ENCODE peak calls at places on chromosomes 16 and 17, in six cellular contexts. One of them, this sample, is unnamed.
A peak's percentile ranks its signal among the peaks of the same experiment; 100 is the strongest.

GRCh38 chr16:86096850-86097249 is 197.9 kb downstream of the IRF8 start:
- DNase-seq in dorsolateral prefrontal cortex: no peak
- DNase-seq in hepatocyte: no peak
- DNase-seq in right cardiac atrium: no peak
- DNase-seq in neuronal stem cell: no peak
- DNase-seq in transverse colon: no peak
- DNase-seq in this sample: no peak

GRCh38 chr16:48231675-48232214 is 12.4 kb upstream of the LONP2 start:
- DNase-seq in dorsolateral prefrontal cortex: no peak
- DNase-seq in hepatocyte: peak; percentile 46
- DNase-seq in transverse colon: peak; percentile 30
- DNase-seq in right cardiac atrium: peak; percentile 50
- DNase-seq in neuronal stem cell: peak; percentile 17
- DNase-seq in this sample: peak; percentile 2

GRCh38 chr16:60419859-60420258 is 1616.4 kb downstream of the CDH8 start:
- DNase-seq in hepatocyte: no peak
- DNase-seq in right cardiac atrium: no peak
- DNase-seq in transverse colon: no peak
- DNase-seq in dorsolateral prefrontal cortex: no peak
- DNase-seq in neuronal stem cell: no peak
- DNase-seq in this sample: no peak

GRCh38 chr16:64196444-64196843 is 925.4 kb downstream of the CDH11 start:
- DNase-seq in dorsolateral prefrontal cortex: no peak
- DNase-seq in hepatocyte: no peak
- DNase-seq in transverse colon: no peak
- DNase-seq in right cardiac atrium: no peak
- DNase-seq in neuronal stem cell: no peak
- DNase-seq in this sample: peak; percentile 16

GRCh38 chr17:44906010-44906646 is 6.9 kb upstream of the EFTUD2 start:
- DNase-seq in right cardiac atrium: peak; percentile 15
- DNase-seq in transverse colon: no peak
- DNase-seq in dorsolateral prefrontal cortex: no peak
- DNase-seq in hepatocyte: no peak
- DNase-seq in neuronal stem cell: no peak
- DNase-seq in this sample: peak; percentile 73

GRCh38 chr16:77043076-77043475 is 147.9 kb upstream of the MON1B start:
- DNase-seq in right cardiac atrium: no peak
- DNase-seq in hepatocyte: no peak
- DNase-seq in dorsolateral prefrontal cortex: no peak
- DNase-seq in neuronal stem cell: no peak
- DNase-seq in transverse colon: no peak
- DNase-seq in this sample: no peak

GRCh38 chr16:48523415-48524204 is 86.4 kb downstream of the N4BP1 start:
- DNase-seq in transverse colon: no peak
- DNase-seq in neuronal stem cell: no peak
- DNase-seq in right cardiac atrium: no peak
- DNase-seq in hepatocyte: no peak
- DNase-seq in dorsolateral prefrontal cortex: no peak
- DNase-seq in this sample: no peak

GRCh38 chr17:47684535-47685193 is 9.3 kb upstream of the TBKBP1 start:
- DNase-seq in neuronal stem cell: no peak
- DNase-seq in hepatocyte: no peak
- DNase-seq in transverse colon: no peak
- DNase-seq in dorsolateral prefrontal cortex: no peak
- DNase-seq in right cardiac atrium: no peak
- DNase-seq in this sample: no peak

GRCh38 chr17:30323262-30323894 is 10.5 kb downstream of the TMIGD1 start:
- DNase-seq in right cardiac atrium: no peak
- DNase-seq in transverse colon: peak; percentile 22
- DNase-seq in neuronal stem cell: no peak
- DNase-seq in dorsolateral prefrontal cortex: no peak
- DNase-seq in hepatocyte: no peak
- DNase-seq in this sample: no peak

GRCh38 chr16:29857133-29857760 is 5.8 kb downstream of the CDIPT start:
- DNase-seq in transverse colon: no peak
- DNase-seq in dorsolateral prefrontal cortex: peak; percentile 49
- DNase-seq in right cardiac atrium: no peak
- DNase-seq in neuronal stem cell: no peak
- DNase-seq in hepatocyte: no peak
- DNase-seq in this sample: no peak

GRCh38 chr16:7209598-7209997 is 123.0 kb upstream of the RBFOX1 start:
- DNase-seq in dorsolateral prefrontal cortex: no peak
- DNase-seq in right cardiac atrium: no peak
- DNase-seq in neuronal stem cell: no peak
- DNase-seq in hepatocyte: no peak
- DNase-seq in transverse colon: no peak
- DNase-seq in this sample: no peak

GRCh38 chr16:71514476-71514875 is 11.8 kb upstream of the CHST4 start:
- DNase-seq in hepatocyte: no peak
- DNase-seq in transverse colon: no peak
- DNase-seq in neuronal stem cell: no peak
- DNase-seq in right cardiac atrium: no peak
- DNase-seq in dorsolateral prefrontal cortex: no peak
- DNase-seq in this sample: no peak

GRCh38 chr16:57668630-57669475 is 747 bp downstream of the ADGRG3 start:
- DNase-seq in hepatocyte: no peak
- DNase-seq in transverse colon: no peak
- DNase-seq in dorsolateral prefrontal cortex: no peak
- DNase-seq in right cardiac atrium: no peak
- DNase-seq in neuronal stem cell: no peak
- DNase-seq in this sample: no peak

GRCh38 chr17:19938736-19939135 is 38.9 kb downstream of the AKAP10 start:
- DNase-seq in transverse colon: no peak
- DNase-seq in right cardiac atrium: no peak
- DNase-seq in neuronal stem cell: no peak
- DNase-seq in hepatocyte: no peak
- DNase-seq in dorsolateral prefrontal cortex: no peak
- DNase-seq in this sample: no peak

GRCh38 chr17:48641541-48642058 is 15.4 kb upstream of the HOXB9 start:
- DNase-seq in transverse colon: no peak
- DNase-seq in right cardiac atrium: no peak
- DNase-seq in dorsolateral prefrontal cortex: no peak
- DNase-seq in neuronal stem cell: no peak
- DNase-seq in hepatocyte: no peak
- DNase-seq in this sample: no peak

GRCh38 chr16:30380801-30381208 is 1.6 kb downstream of the SEPTIN1 start:
- DNase-seq in dorsolateral prefrontal cortex: no peak
- DNase-seq in hepatocyte: no peak
- DNase-seq in transverse colon: no peak
- DNase-seq in right cardiac atrium: no peak
- DNase-seq in neuronal stem cell: no peak
- DNase-seq in this sample: no peak

GRCh38 chr17:76667356-76667755 is 23.8 kb upstream of the ST6GALNAC1 start:
- DNase-seq in dorsolateral prefrontal cortex: no peak
- DNase-seq in neuronal stem cell: no peak
- DNase-seq in right cardiac atrium: no peak
- DNase-seq in transverse colon: no peak
- DNase-seq in hepatocyte: no peak
- DNase-seq in this sample: no peak

GRCh38 chr17:62666801-62667591 is 39.5 kb downstream of the MRC2 start:
- DNase-seq in hepatocyte: no peak
- DNase-seq in right cardiac atrium: no peak
- DNase-seq in transverse colon: no peak
- DNase-seq in neuronal stem cell: no peak
- DNase-seq in dorsolateral prefrontal cortex: no peak
- DNase-seq in this sample: no peak

GRCh38 chr17:41538565-41538991 is 10.5 kb upstream of the KRT19 start:
- DNase-seq in right cardiac atrium: no peak
- DNase-seq in hepatocyte: peak; percentile 52
- DNase-seq in transverse colon: no peak
- DNase-seq in neuronal stem cell: no peak
- DNase-seq in dorsolateral prefrontal cortex: no peak
- DNase-seq in this sample: no peak

GRCh38 chr17:49193513-49194296 is 16.7 kb downstream of the GNGT2 start:
- DNase-seq in dorsolateral prefrontal cortex: peak; percentile 86
- DNase-seq in transverse colon: peak; percentile 70
- DNase-seq in hepatocyte: peak; percentile 71
- DNase-seq in neuronal stem cell: peak; percentile 52
- DNase-seq in right cardiac atrium: peak; percentile 74
- DNase-seq in this sample: no peak

GRCh38 chr16:73071131-73071940 is 23.4 kb upstream of the ZFHX3 start:
- DNase-seq in hepatocyte: peak; percentile 72
- DNase-seq in dorsolateral prefrontal cortex: no peak
- DNase-seq in neuronal stem cell: peak; percentile 41
- DNase-seq in transverse colon: peak; percentile 72
- DNase-seq in right cardiac atrium: peak; percentile 71
- DNase-seq in this sample: no peak

GRCh38 chr17:41959336-41960095 is 7.1 kb upstream of the CNP start:
- DNase-seq in right cardiac atrium: no peak
- DNase-seq in hepatocyte: peak; percentile 50
- DNase-seq in dorsolateral prefrontal cortex: peak; percentile 28
- DNase-seq in neuronal stem cell: peak; percentile 37
- DNase-seq in transverse colon: no peak
- DNase-seq in this sample: peak; percentile 15

GRCh38 chr16:81996664-81997529 is 14.4 kb downstream of the SDR42E1 start:
- DNase-seq in dorsolateral prefrontal cortex: no peak
- DNase-seq in right cardiac atrium: no peak
- DNase-seq in transverse colon: no peak
- DNase-seq in neuronal stem cell: no peak
- DNase-seq in hepatocyte: peak; percentile 77
- DNase-seq in this sample: no peak

GRCh38 chr17:83010323-83011200 is 68.8 kb upstream of the METRNL start:
- DNase-seq in dorsolateral prefrontal cortex: no peak
- DNase-seq in transverse colon: no peak
- DNase-seq in hepatocyte: no peak
- DNase-seq in neuronal stem cell: no peak
- DNase-seq in right cardiac atrium: peak; percentile 55
- DNase-seq in this sample: no peak

GRCh38 chr17:78211032-78211431 is 3.0 kb upstream of the BIRC5 start:
- DNase-seq in transverse colon: no peak
- DNase-seq in dorsolateral prefrontal cortex: no peak
- DNase-seq in neuronal stem cell: no peak
- DNase-seq in right cardiac atrium: no peak
- DNase-seq in hepatocyte: no peak
- DNase-seq in this sample: no peak

GRCh38 chr16:87240211-87241134 is 76.7 kb downstream of the C16orf95 start:
- DNase-seq in transverse colon: no peak
- DNase-seq in hepatocyte: no peak
- DNase-seq in dorsolateral prefrontal cortex: no peak
- DNase-seq in neuronal stem cell: no peak
- DNase-seq in right cardiac atrium: no peak
- DNase-seq in this sample: no peak

GRCh38 chr17:76868669-76869208 is 535 bp downstream of the MGAT5B start:
- DNase-seq in right cardiac atrium: no peak
- DNase-seq in hepatocyte: peak; percentile 22
- DNase-seq in transverse colon: no peak
- DNase-seq in neuronal stem cell: no peak
- DNase-seq in dorsolateral prefrontal cortex: no peak
- DNase-seq in this sample: no peak

GRCh38 chr16:56662357-56663354 is 4.9 kb downstream of the MT1F start:
- DNase-seq in neuronal stem cell: no peak
- DNase-seq in right cardiac atrium: no peak
- DNase-seq in transverse colon: no peak
- DNase-seq in dorsolateral prefrontal cortex: no peak
- DNase-seq in hepatocyte: no peak
- DNase-seq in this sample: no peak

GRCh38 chr16:56652600-56652999 is 914 bp downstream of the MT1B start:
- DNase-seq in right cardiac atrium: no peak
- DNase-seq in hepatocyte: no peak
- DNase-seq in neuronal stem cell: no peak
- DNase-seq in dorsolateral prefrontal cortex: no peak
- DNase-seq in transverse colon: no peak
- DNase-seq in this sample: no peak

GRCh38 chr16:56657555-56658430 is at the start of gene MT1F:
- DNase-seq in neuronal stem cell: peak; percentile 43
- DNase-seq in right cardiac atrium: peak; percentile 89
- DNase-seq in dorsolateral prefrontal cortex: peak; percentile 31
- DNase-seq in transverse colon: peak; percentile 96
- DNase-seq in hepatocyte: peak; percentile 87
- DNase-seq in this sample: no peak

GRCh38 chr16:56653218-56653617 is 1.5 kb downstream of the MT1B start:
- DNase-seq in neuronal stem cell: no peak
- DNase-seq in hepatocyte: no peak
- DNase-seq in dorsolateral prefrontal cortex: no peak
- DNase-seq in transverse colon: no peak
- DNase-seq in right cardiac atrium: no peak
- DNase-seq in this sample: no peak

GRCh38 chr16:56658476-56658875 is 717 bp downstream of the MT1F start:
- DNase-seq in hepatocyte: no peak
- DNase-seq in transverse colon: no peak
- DNase-seq in neuronal stem cell: no peak
- DNase-seq in right cardiac atrium: no peak
- DNase-seq in dorsolateral prefrontal cortex: no peak
- DNase-seq in this sample: no peak
- H3K27me3 ChIP-seq in hepatocyte: peaks cover 59% of the 10 kb centered on the region
- H3K27me3 ChIP-seq in transverse colon: peaks cover 29% of the 10 kb centered on the region
- H3K27me3 ChIP-seq in neuronal stem cell: peaks cover 67% of the 10 kb centered on the region
- H3K27me3 ChIP-seq in right cardiac atrium: no peaks in the 10 kb centered on the region
- H3K27me3 ChIP-seq in dorsolateral prefrontal cortex: no peaks in the 10 kb centered on the region
- H3K27me3 ChIP-seq in this sample: peaks cover 62% of the 10 kb centered on the region

GRCh38 chr17:65183736-65184135 is 46.6 kb downstream of the RGS9 start:
- DNase-seq in transverse colon: no peak
- DNase-seq in right cardiac atrium: no peak
- DNase-seq in hepatocyte: no peak
- DNase-seq in neuronal stem cell: peak; percentile 65
- DNase-seq in dorsolateral prefrontal cortex: no peak
- DNase-seq in this sample: no peak
- H3K27ac ChIP-seq in transverse colon: no peak overlapping the region
- H3K27ac ChIP-seq in right cardiac atrium: no peak overlapping the region
- H3K27ac ChIP-seq in hepatocyte: no peak overlapping the region
- H3K27ac ChIP-seq in neuronal stem cell: peak overlapping the region; percentile 79
- H3K27ac ChIP-seq in dorsolateral prefrontal cortex: no peak overlapping the region
- H3K27ac ChIP-seq in this sample: no peak overlapping the region

DNA sequence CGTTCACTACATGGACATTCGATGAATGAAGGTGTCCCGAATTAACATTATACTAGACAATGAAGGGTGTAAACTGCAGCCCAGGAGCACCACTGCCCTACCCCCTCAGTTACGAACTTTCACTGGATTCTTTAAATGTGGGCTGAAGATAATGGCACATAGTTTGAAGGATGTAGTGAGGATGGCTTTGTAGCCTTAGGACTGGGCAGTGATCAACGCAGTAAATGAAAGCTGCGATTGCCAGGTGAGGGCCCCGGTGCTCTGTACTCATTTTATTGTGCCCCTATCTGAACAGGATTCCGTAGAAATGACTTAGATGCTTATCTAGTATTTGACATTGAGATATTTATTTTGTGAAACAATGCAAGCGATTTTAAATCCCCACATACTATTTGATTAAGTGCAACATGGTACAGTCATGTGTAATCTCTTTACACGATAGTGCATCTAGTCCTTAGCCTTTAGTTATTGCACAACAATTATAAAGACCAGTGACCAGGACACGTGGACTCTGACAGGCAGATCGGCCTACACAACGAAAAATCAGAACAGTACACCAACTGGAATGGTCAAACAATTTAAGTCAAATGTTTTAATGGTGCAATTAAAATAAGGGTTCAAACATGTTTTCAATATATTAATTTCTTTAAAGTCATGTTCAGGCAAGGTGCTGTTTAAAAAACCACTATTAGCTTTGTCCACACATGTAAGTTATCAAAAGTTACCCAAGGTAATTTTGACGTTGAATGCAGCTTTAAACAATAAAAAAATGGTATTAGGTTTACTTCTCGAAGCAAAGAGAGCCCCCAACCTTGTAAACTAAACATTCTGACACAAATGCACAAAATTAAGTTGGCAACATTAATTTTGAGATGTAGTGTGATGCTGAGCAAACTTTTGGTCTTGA is 17.4 kb upstream of the ERN1 start:
- DNase-seq in right cardiac atrium: no peak
- DNase-seq in neuronal stem cell: no peak
- DNase-seq in dorsolateral prefrontal cortex: no peak
- DNase-seq in transverse colon: no peak
- DNase-seq in hepatocyte: no peak
- DNase-seq in this sample: no peak
- H3K4me3 ChIP-seq in right cardiac atrium: peak overlapping the region; percentile 49
- H3K4me3 ChIP-seq in neuronal stem cell: peak overlapping the region; percentile 77
- H3K4me3 ChIP-seq in dorsolateral prefrontal cortex: peak overlapping the region; percentile 94
- H3K4me3 ChIP-seq in transverse colon: no peak overlapping the region
- H3K4me3 ChIP-seq in hepatocyte: peak overlapping the region; percentile 35
- H3K4me3 ChIP-seq in this sample: peak overlapping the region; percentile 89

GRCh38 chr17:35460354-35460851 is 11.8 kb upstream of the SLFN13 start:
- DNase-seq in hepatocyte: peak; percentile 76
- DNase-seq in dorsolateral prefrontal cortex: no peak
- DNase-seq in right cardiac atrium: peak; percentile 58
- DNase-seq in neuronal stem cell: peak; percentile 50
- DNase-seq in transverse colon: peak; percentile 87
- DNase-seq in this sample: no peak
- H3K27me3 ChIP-seq in hepatocyte: peaks cover 48% of the 10 kb centered on the region
- H3K27me3 ChIP-seq in dorsolateral prefrontal cortex: peaks cover 60% of the 10 kb centered on the region
- H3K27me3 ChIP-seq in right cardiac atrium: no peaks in the 10 kb centered on the region
- H3K27me3 ChIP-seq in neuronal stem cell: peaks cover 21% of the 10 kb centered on the region
- H3K27me3 ChIP-seq in transverse colon: peaks cover 72% of the 10 kb centered on the region
- H3K27me3 ChIP-seq in this sample: peaks cover 30% of the 10 kb centered on the region

This sample was measured in AG04450.